ENCODE peak calls at places on chromosome 13, in four cellular contexts. One of them, this sample, is unnamed.
A peak's percentile ranks its signal among the peaks of the same experiment; 100 is the strongest.

GRCh38 chr13:45750566-45750965 is 48.4 kb downstream of the CBY2 start:
- DNase-seq in breast epithelium: no peak
- DNase-seq in lower leg skin: no peak
- DNase-seq in H54: no peak
- DNase-seq in this sample: no peak

GRCh38 chr13:35990196-35990595 is 141.0 kb downstream of the DCLK1 start:
- DNase-seq in breast epithelium: no peak
- DNase-seq in lower leg skin: no peak
- DNase-seq in H54: no peak
- DNase-seq in this sample: no peak

GRCh38 chr13:42048625-42049453 is at the start of gene DGKH:
- DNase-seq in breast epithelium: peak; percentile 84
- DNase-seq in lower leg skin: peak; percentile 67
- DNase-seq in H54: peak; percentile 63
- DNase-seq in this sample: peak; percentile 33

GRCh38 chr13:67148219-67148583 is 81.9 kb downstream of the PCDH9 start:
- DNase-seq in breast epithelium: no peak
- DNase-seq in lower leg skin: no peak
- DNase-seq in H54: no peak
- DNase-seq in this sample: no peak

GRCh38 chr13:26604784-26605183 is 47.3 kb downstream of the WASF3 start:
- DNase-seq in breast epithelium: no peak
- DNase-seq in lower leg skin: peak; percentile 49
- DNase-seq in H54: no peak
- DNase-seq in this sample: no peak

GRCh38 chr13:99955747-99956472 is 15.7 kb downstream of the ZIC5 start:
- DNase-seq in breast epithelium: no peak
- DNase-seq in lower leg skin: no peak
- DNase-seq in H54: no peak
- DNase-seq in this sample: no peak

GRCh38 chr13:23692816-23693215 is 122.6 kb downstream of the TNFRSF19 start:
- DNase-seq in breast epithelium: no peak
- DNase-seq in lower leg skin: no peak
- DNase-seq in H54: no peak
- DNase-seq in this sample: no peak

GRCh38 chr13:28408235-28408848 is 86.6 kb downstream of the FLT1 start:
- DNase-seq in breast epithelium: no peak
- DNase-seq in lower leg skin: peak; percentile 56
- DNase-seq in H54: no peak
- DNase-seq in this sample: no peak

GRCh38 chr13:27482996-27483395 is 32.6 kb upstream of the MTIF3 start:
- DNase-seq in breast epithelium: no peak
- DNase-seq in lower leg skin: no peak
- DNase-seq in H54: no peak
- DNase-seq in this sample: no peak

GRCh38 chr13:47005761-47006414 is 109.0 kb upstream of the HTR2A start:
- DNase-seq in breast epithelium: no peak
- DNase-seq in lower leg skin: no peak
- DNase-seq in H54: no peak
- DNase-seq in this sample: no peak

GRCh38 chr13:75165543-75166230 is 316.3 kb downstream of the TBC1D4 start:
- DNase-seq in breast epithelium: no peak
- DNase-seq in lower leg skin: no peak
- DNase-seq in H54: no peak
- DNase-seq in this sample: no peak

GRCh38 chr13:80462037-80462436 is 121.1 kb upstream of the SPRY2 start:
- DNase-seq in breast epithelium: no peak
- DNase-seq in lower leg skin: no peak
- DNase-seq in H54: no peak
- DNase-seq in this sample: no peak

GRCh38 chr13:94479559-94480095 is at the start of gene DCT:
- DNase-seq in breast epithelium: no peak
- DNase-seq in lower leg skin: no peak
- DNase-seq in H54: no peak
- DNase-seq in this sample: no peak

GRCh38 chr13:23608704-23609413 is 38.6 kb downstream of the TNFRSF19 start:
- DNase-seq in breast epithelium: no peak
- DNase-seq in lower leg skin: peak; percentile 56
- DNase-seq in H54: no peak
- DNase-seq in this sample: no peak

DNA sequence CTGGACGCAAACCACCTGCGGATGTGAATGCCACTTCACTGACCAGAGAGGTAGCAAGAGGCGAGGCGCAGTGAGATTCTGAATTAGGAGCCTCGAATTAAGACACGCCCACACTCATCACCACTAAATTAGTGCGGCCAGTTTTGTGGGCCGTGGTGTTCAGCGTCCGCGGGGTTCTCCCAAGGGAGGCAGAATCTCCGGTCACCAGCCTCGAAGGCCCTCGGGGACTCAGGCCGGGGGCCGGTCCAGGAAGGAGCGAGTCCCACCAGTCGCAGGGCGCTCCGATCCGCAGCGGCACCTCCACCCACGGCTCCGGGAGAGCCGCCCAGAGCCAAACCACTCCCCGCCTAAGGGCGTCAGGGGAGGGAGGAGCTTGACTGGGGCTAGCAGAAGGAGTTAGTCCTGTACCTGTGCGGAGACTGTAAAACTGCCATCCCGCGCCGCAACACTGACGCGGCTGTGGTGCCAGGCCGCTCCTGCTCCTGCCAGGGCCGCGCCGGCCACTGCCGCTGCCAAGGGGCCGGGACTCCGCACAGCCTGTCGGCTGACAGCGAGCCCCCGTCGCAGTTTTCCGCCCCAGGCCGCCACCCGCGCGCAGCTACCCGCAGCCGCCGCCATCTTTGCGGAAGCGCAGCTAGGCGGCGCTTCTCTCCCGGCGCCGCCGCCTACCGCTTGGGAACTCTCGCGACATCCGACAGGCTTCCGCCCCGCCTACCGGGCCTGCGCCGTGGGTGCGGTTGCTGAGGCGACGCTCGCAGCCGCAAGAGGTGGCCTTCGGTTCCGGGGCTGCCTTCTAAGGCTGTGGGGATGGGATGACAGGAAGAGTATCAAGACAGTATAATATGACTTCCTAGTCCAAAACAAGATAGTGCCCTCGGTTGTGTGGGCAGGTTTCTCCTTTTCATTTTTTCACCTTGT is at the start of gene MICU2:
- DNase-seq in breast epithelium: peak; percentile 91
- DNase-seq in lower leg skin: peak; percentile 90
- DNase-seq in H54: peak; percentile 77
- DNase-seq in this sample: peak; percentile 90
- TF ChIP-seq POLR2A in breast epithelium: peak; percentile 87
- TF ChIP-seq POLR2A in lower leg skin: no peak
- TF ChIP-seq POLR2A in H54: peak; percentile 50
- TF ChIP-seq POLR2A in this sample: peak; percentile 88

GRCh38 chr13:51770681-51771417 is 33.1 kb downstream of the DHRS12 start:
- DNase-seq in breast epithelium: no peak
- DNase-seq in lower leg skin: no peak
- DNase-seq in H54: no peak
- DNase-seq in this sample: no peak
- TF ChIP-seq POLR2A in breast epithelium: no peak
- TF ChIP-seq POLR2A in lower leg skin: no peak
- TF ChIP-seq POLR2A in H54: no peak
- TF ChIP-seq POLR2A in this sample: no peak

DNA sequence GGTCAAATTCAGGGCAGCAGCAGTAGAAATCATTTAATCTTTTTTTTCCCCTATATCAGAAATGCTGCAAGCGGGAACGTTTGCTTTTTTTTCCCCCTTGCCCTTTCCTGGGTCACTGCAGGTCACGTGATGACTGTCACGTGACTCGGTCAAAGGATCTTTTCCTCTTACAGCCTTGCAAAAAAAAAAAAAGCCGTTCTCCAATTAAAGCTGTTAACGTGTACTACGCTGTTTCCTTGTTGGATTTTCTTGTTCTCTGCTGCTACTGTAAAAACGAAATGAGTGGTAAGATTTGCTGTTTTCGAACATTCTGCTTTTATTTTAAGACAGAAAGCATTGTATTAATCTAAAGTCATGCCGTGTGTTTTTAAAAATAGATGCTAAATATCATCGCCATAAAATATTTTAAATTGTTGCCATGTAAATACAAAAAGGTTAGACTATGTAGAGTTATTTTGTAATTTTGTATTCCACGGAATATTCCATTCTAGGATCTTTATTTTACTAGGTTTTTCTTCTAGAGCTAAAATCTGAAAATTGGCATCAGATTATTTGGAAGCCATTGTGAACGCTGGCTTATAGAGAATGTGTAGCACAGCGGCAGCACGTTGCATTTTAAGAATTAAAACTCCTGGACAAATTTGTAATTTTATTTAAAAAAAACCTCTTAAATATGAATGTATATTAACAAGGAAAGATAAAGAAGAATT is 109.9 kb upstream of the MLNR start:
- DNase-seq in breast epithelium: peak; percentile 68
- DNase-seq in lower leg skin: peak; percentile 73
- DNase-seq in H54: peak; percentile 9
- DNase-seq in this sample: peak; percentile 83
- TF ChIP-seq POLR2A in breast epithelium: no peak
- TF ChIP-seq POLR2A in lower leg skin: no peak
- TF ChIP-seq POLR2A in H54: no peak
- TF ChIP-seq POLR2A in this sample: no peak

GRCh38 chr13:72431981-72432617 is 295.3 kb downstream of the MZT1 start:
- DNase-seq in breast epithelium: no peak
- DNase-seq in lower leg skin: no peak
- DNase-seq in H54: no peak
- DNase-seq in this sample: no peak
- TF ChIP-seq POLR2A in breast epithelium: no peak
- TF ChIP-seq POLR2A in lower leg skin: no peak
- TF ChIP-seq POLR2A in H54: no peak
- TF ChIP-seq POLR2A in this sample: no peak

GRCh38 chr13:32587014-32587773 is 942 bp downstream of the PDS5B start:
- DNase-seq in breast epithelium: peak; percentile 59
- DNase-seq in lower leg skin: peak; percentile 43
- DNase-seq in H54: peak; percentile 27
- DNase-seq in this sample: peak; percentile 16
- TF ChIP-seq POLR2A in breast epithelium: no peak
- TF ChIP-seq POLR2A in lower leg skin: no peak
- TF ChIP-seq POLR2A in H54: no peak
- TF ChIP-seq POLR2A in this sample: no peak

GRCh38 chr13:48233886-48234488 is 981 bp downstream of the ITM2B start:
- DNase-seq in breast epithelium: no peak
- DNase-seq in lower leg skin: no peak
- DNase-seq in H54: no peak
- DNase-seq in this sample: no peak

GRCh38 chr13:48232420-48233096 is 448 bp upstream of the ITM2B start:
- DNase-seq in breast epithelium: no peak
- DNase-seq in lower leg skin: peak; percentile 76
- DNase-seq in H54: no peak
- DNase-seq in this sample: no peak

GRCh38 chr13:48231948-48232347 is 1.1 kb upstream of the ITM2B start:
- DNase-seq in breast epithelium: no peak
- DNase-seq in lower leg skin: no peak
- DNase-seq in H54: no peak
- DNase-seq in this sample: no peak

GRCh38 chr13:48234652-48235099 is 1.7 kb downstream of the ITM2B start:
- DNase-seq in breast epithelium: no peak
- DNase-seq in lower leg skin: no peak
- DNase-seq in H54: no peak
- DNase-seq in this sample: no peak

DNA sequence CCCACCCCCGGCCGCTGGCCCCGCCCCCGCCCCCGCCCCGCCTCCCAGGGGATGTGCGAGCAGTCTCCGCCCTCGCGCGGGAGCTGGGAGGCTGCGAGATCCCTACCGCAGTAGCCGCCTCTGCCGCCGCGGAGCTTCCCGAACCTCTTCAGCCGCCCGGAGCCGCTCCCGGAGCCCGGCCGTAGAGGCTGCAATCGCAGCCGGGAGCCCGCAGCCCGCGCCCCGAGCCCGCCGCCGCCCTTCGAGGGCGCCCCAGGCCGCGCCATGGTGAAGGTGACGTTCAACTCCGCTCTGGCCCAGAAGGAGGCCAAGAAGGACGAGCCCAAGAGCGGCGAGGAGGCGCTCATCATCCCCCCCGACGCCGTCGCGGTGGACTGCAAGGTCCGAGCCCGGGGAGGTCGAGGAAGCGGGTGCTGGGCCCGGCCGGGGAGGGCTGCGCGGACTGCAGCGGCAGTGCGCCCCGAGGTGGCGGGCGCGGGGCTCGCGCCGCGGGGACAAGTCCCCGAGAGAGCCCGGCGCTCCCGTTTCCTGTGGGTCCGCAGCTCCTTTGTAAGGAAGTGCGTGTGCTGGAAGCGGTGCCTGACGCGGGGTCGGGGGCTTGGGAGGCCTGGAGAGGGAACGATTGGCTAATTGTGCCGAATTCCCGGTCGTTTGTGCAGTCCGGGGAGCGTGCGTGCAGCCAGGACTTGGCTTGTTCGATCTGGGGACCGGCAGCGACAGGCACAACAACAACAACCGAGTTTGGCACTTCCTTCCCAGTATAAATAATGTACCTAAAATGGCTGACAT is at the start of gene ITM2B:
- DNase-seq in breast epithelium: peak; percentile 73
- DNase-seq in lower leg skin: no peak
- DNase-seq in H54: peak; percentile 64
- DNase-seq in this sample: peak; percentile 13
- TF ChIP-seq POLR2A in breast epithelium: peak; percentile 71
- TF ChIP-seq POLR2A in lower leg skin: no peak
- TF ChIP-seq POLR2A in H54: peak; percentile 75
- TF ChIP-seq POLR2A in this sample: no peak

This sample was measured in HCT116.